ENCODE peak calls at places on chromosomes 3 and 15, in six cellular contexts. N, J, B, I, H and F are unnamed samples.

GRCh38 chr3:172600644-172601065 is 77.4 kb upstream of the TNFSF10 start:
- DNase-seq in I (no peak), N (no peak), B (no peak), H (no peak), J (no peak), F (no peak)

GRCh38 chr15:83210619-83211018 is 3.0 kb upstream of the HDGFL3 start:
- DNase-seq in N (peak), I (peak), H (no peak), B (no peak), J (no peak), F (no peak)

GRCh38 chr15:59294574-59294960 is 78.1 kb downstream of the MYO1E start:
- DNase-seq in H (no peak), I (no peak), N (peak), B (no peak), J (no peak), F (no peak)

GRCh38 chr3:141410408-141410807 is 42.1 kb downstream of the ZBTB38 start:
- DNase-seq in N (peak), I (peak), J (no peak), H (no peak), B (no peak), F (no peak)

GRCh38 chr3:10683106-10683505 is 132.9 kb upstream of the SLC6A11 start:
- DNase-seq in J (no peak), H (no peak), N (peak), B (no peak), I (peak), F (no peak)

GRCh38 chr3:149646181-149646766 is 11.6 kb downstream of the WWTR1 start:
- DNase-seq in N (peak), I (peak), J (no peak), B (peak), H (no peak), F (no peak)

GRCh38 chr3:44419159-44419922 is 58.1 kb downstream of the ZNF445 start:
- DNase-seq in B (no peak), J (no peak), N (no peak), I (no peak), H (no peak), F (no peak)

GRCh38 chr15:39621210-39621609 is 40.3 kb downstream of the THBS1 start:
- DNase-seq in J (no peak), H (no peak), I (no peak), N (no peak), B (no peak), F (no peak)

GRCh38 chr3:38985981-38986380 is 65.8 kb downstream of the SCN11A start:
- DNase-seq in I (no peak), H (no peak), B (no peak), N (peak), J (no peak), F (no peak)

GRCh38 chr3:58573638-58574037 is 3.6 kb downstream of the FAM107A start:
- DNase-seq in J (no peak), N (peak), H (no peak), I (no peak), B (no peak), F (no peak)

GRCh38 chr3:49422379-49423248 is at the start of gene AMT:
- DNase-seq in H (no peak), N (no peak), J (no peak), I (no peak), B (no peak), F (no peak)

GRCh38 chr3:50003216-50003615 is 63.3 kb downstream of the RBM6 start:
- DNase-seq in I (peak), N (peak), H (no peak), B (no peak), J (no peak), F (no peak)

GRCh38 chr15:22961661-22962221 is 18.4 kb downstream of the CYFIP1 start:
- DNase-seq in H (no peak), I (peak), J (no peak), N (peak), B (no peak), F (no peak)

GRCh38 chr3:11924518-11924917 is 77.8 kb upstream of the TAMM41 start:
- DNase-seq in J (no peak), N (no peak), B (no peak), I (no peak), H (no peak), F (peak)

GRCh38 chr3:9229325-9229724 is 20.1 kb downstream of the SRGAP3 start:
- DNase-seq in B (no peak), I (peak), H (no peak), J (no peak), N (no peak), F (no peak)

GRCh38 chr3:31974454-31974853 is 6.6 kb downstream of the OSBPL10 start:
- DNase-seq in N (no peak), B (no peak), J (no peak), I (peak), H (no peak), F (no peak)

GRCh38 chr3:111210003-111210699 is 138.5 kb downstream of the NECTIN3 start:
- DNase-seq in B (no peak), J (no peak), H (peak), I (peak), N (peak), F (no peak)

GRCh38 chr3:197302696-197303341 is 4.4 kb upstream of the DLG1 start:
- DNase-seq in N (peak), B (no peak), J (peak), H (no peak), I (peak), F (no peak)

GRCh38 chr3:10823516-10823818 is 7.4 kb downstream of the SLC6A11 start:
- DNase-seq in B (no peak), I (no peak), J (no peak), H (no peak), N (no peak), F (no peak)

GRCh38 chr3:32296251-32297204 is 58.0 kb downstream of the CMTM8 start:
- DNase-seq in I (peak), J (no peak), B (peak), H (peak), N (peak), F (peak)

GRCh38 chr15:31393441-31394091 is 66.9 kb downstream of the KLF13 start:
- DNase-seq in J (no peak), B (no peak), N (no peak), I (no peak), H (no peak), F (no peak)

GRCh38 chr3:95595416-95596075 is 1218.8 kb upstream of the EPHA6 start:
- DNase-seq in B (no peak), H (no peak), N (no peak), I (no peak), J (no peak), F (no peak)

GRCh38 chr3:170044795-170045244 is 7.0 kb downstream of the GPR160 start:
- DNase-seq in B (no peak), I (no peak), H (no peak), J (no peak), N (no peak), F (no peak)

GRCh38 chr15:35507932-35508638 is 37.9 kb downstream of the DPH6 start:
- DNase-seq in N (no peak), B (no peak), J (no peak), I (no peak), H (no peak), F (peak)

GRCh38 chr15:82122754-82123400 is 77.1 kb upstream of the MEX3B start:
- DNase-seq in I (peak), H (no peak), N (peak), J (peak), B (peak), F (no peak)

GRCh38 chr3:50652709-50653108 is 22.0 kb upstream of the DOCK3 start:
- DNase-seq in J (no peak), N (no peak), I (no peak), B (peak), H (peak), F (no peak)

GRCh38 chr3:146682176-146682575 is 77.0 kb upstream of the PLSCR5 start:
- DNase-seq in I (no peak), N (peak), H (no peak), B (no peak), J (peak), F (no peak)

GRCh38 chr3:66261318-66261717 is 40.5 kb downstream of the SLC25A26 start:
- DNase-seq in H (no peak), J (no peak), I (peak), N (peak), B (no peak), F (no peak)

GRCh38 chr3:49122886-49123545 is 2.4 kb upstream of the USP19 start:
- DNase-seq in N (no peak), B (no peak), J (no peak), I (no peak), H (no peak), F (no peak)

GRCh38 chr3:118245312-118245711 is 789.3 kb downstream of the IGSF11 start:
- DNase-seq in N (no peak), J (no peak), I (no peak), H (no peak), B (no peak), F (no peak)

GRCh38 chr3:185737020-185737419 is 87.8 kb downstream of the IGF2BP2 start:
- DNase-seq in H (no peak), N (peak), J (no peak), I (peak), B (no peak), F (no peak)

GRCh38 chr3:2839886-2840285 is 270.3 kb downstream of the IL5RA start:
- DNase-seq in B (no peak), J (no peak), H (no peak), I (peak), N (no peak), F (no peak)

GRCh38 chr3:169008772-169009358 is 654.6 kb downstream of the MECOM start:
- DNase-seq in B (no peak), I (no peak), N (no peak), H (no peak), J (no peak), F (no peak)